ENCODE peak calls at places on chromosomes 7 and 10, in ten cellular contexts. D is heart left ventricle, A is pancreas, B is iPS-NIHi11, S is GM03348, N is germinal center, T is spleen, E is amniotic epithelial cell, H is progenitor cell of endocrine pancreas, Y is T-cell. O is an unnamed sample.

GRCh38 chr7:6436385-6436685 is 11.4 kb downstream of the DAGLB start:
- DNase-seq in D (no peak), A (no peak), B (no peak), S (no peak), N (peak; percentile 26), T (no peak), E (no peak), H (no peak), Y (no peak), O (no peak)

GRCh38 chr10:60359066-60359465 is 30.6 kb downstream of the ANK3 start:
- DNase-seq in D (no peak), A (no peak), B (no peak), S (no peak), N (no peak), T (no peak), E (no peak), H (no peak), Y (no peak), O (no peak)

GRCh38 chr10:74824184-74825032 is 2.0 kb upstream of the KAT6B start:
- DNase-seq in D (no peak), A (peak; percentile 16), B (no peak), S (peak; percentile 39), N (peak; percentile 54), T (peak; percentile 85), E (peak; percentile 14), H (no peak), Y (no peak), O (no peak)

GRCh38 chr10:65861249-65861648 is 1064.6 kb upstream of the LRRTM3 start:
- DNase-seq in D (no peak), A (no peak), B (no peak), S (no peak), N (no peak), T (no peak), E (no peak), H (no peak), Y (no peak), O (peak; percentile 85)

GRCh38 chr10:89980166-89980565 is 278.8 kb downstream of the KIF20B start:
- DNase-seq in D (no peak), A (no peak), B (no peak), S (no peak), N (no peak), T (no peak), E (no peak), H (no peak), Y (no peak), O (no peak)

GRCh38 chr7:155230169-155230593 is 67.5 kb upstream of the INSIG1 start:
- DNase-seq in D (peak; percentile 51), A (peak; percentile 62), B (peak; percentile 88), S (peak; percentile 95), N (no peak), T (peak; percentile 41), E (peak; percentile 82), H (no peak), Y (no peak), O (peak; percentile 100)

GRCh38 chr10:47396311-47396717 is 12.2 kb upstream of the ZNF488 start:
- DNase-seq in D (no peak), A (no peak), B (no peak), S (no peak), N (no peak), T (no peak), E (no peak), H (no peak), Y (no peak), O (peak; percentile 97)

GRCh38 chr7:45590679-45591057 is 16.5 kb downstream of the ADCY1 start:
- DNase-seq in D (no peak), A (no peak), B (no peak), S (no peak), N (no peak), T (peak; percentile 72), E (no peak), H (no peak), Y (no peak), O (no peak)

GRCh38 chr7:57529931-57530330 is 80.0 kb downstream of the ZNF716 start:
- DNase-seq in D (no peak), A (no peak), B (no peak), S (no peak), N (no peak), T (no peak), E (no peak), H (no peak), Y (no peak), O (no peak)

GRCh38 chr10:1280436-1281401 is 224.5 kb downstream of the WDR37 start:
- DNase-seq in D (no peak), A (no peak), B (no peak), S (no peak), N (no peak), T (no peak), E (no peak), H (no peak), Y (no peak), O (no peak)

GRCh38 chr7:111232249-111233084 is 141.5 kb downstream of the LRRN3 start:
- DNase-seq in D (no peak), A (no peak), B (no peak), S (peak; percentile 50), N (no peak), T (no peak), E (peak; percentile 42), H (no peak), Y (no peak), O (peak; percentile 56)

GRCh38 chr7:111863269-111863668 is 301.0 kb upstream of the IMMP2L start:
- DNase-seq in D (no peak), A (no peak), B (no peak), S (no peak), N (no peak), T (no peak), E (no peak), H (no peak), Y (no peak), O (no peak)

GRCh38 chr10:71548494-71548846 is 151.8 kb downstream of the CDH23 start:
- DNase-seq in D (no peak), A (no peak), B (peak; percentile 64), S (no peak), N (no peak), T (no peak), E (peak; percentile 3), H (no peak), Y (no peak), O (no peak)

GRCh38 chr7:74013539-74014272 is 14.3 kb upstream of the ELN start:
- DNase-seq in D (no peak), A (peak; percentile 60), B (no peak), S (no peak), N (no peak), T (no peak), E (no peak), H (no peak), Y (no peak), O (no peak)

GRCh38 chr7:26369519-26370385 is 78.1 kb downstream of the SNX10 start:
- DNase-seq in D (no peak), A (peak; percentile 26), B (peak; percentile 54), S (peak; percentile 55), N (peak; percentile 45), T (no peak), E (peak; percentile 14), H (peak; percentile 21), Y (peak; percentile 26), O (peak; percentile 39)

GRCh38 chr7:94580601-94581000 is 71.0 kb downstream of the CASD1 start:
- DNase-seq in D (no peak), A (no peak), B (peak; percentile 27), S (peak; percentile 29), N (no peak), T (no peak), E (peak; percentile 39), H (no peak), Y (no peak), O (peak; percentile 31)

GRCh38 chr10:34804306-34804705 is 10.8 kb downstream of the PARD3 start:
- DNase-seq in D (no peak), A (no peak), B (no peak), S (no peak), N (no peak), T (no peak), E (no peak), H (no peak), Y (no peak), O (peak; percentile 65)

GRCh38 chr10:102853944-102854694 is at the start of gene BORCS7:
- DNase-seq in D (peak; percentile 95), A (peak; percentile 91), B (peak; percentile 92), S (peak; percentile 88), N (peak; percentile 86), T (peak; percentile 96), E (peak; percentile 98), H (peak; percentile 72), Y (peak; percentile 93), O (peak; percentile 96)

GRCh38 chr7:50208335-50208982 is 96.1 kb upstream of the IKZF1 start:
- DNase-seq in D (no peak), A (no peak), B (no peak), S (no peak), N (no peak), T (no peak), E (no peak), H (no peak), Y (no peak), O (no peak)

GRCh38 chr10:36254191-36254590 is 612.1 kb upstream of the FZD8 start:
- DNase-seq in D (peak; percentile 73), A (no peak), B (no peak), S (no peak), N (no peak), T (no peak), E (no peak), H (no peak), Y (no peak), O (peak; percentile 45)

GRCh38 chr7:25121599-25121998 is 3.5 kb downstream of the CYCS start:
- DNase-seq in D (no peak), A (no peak), B (no peak), S (no peak), N (no peak), T (no peak), E (no peak), H (no peak), Y (no peak), O (no peak)

GRCh38 chr10:4315529-4315928 is 510.5 kb upstream of the AKR1E2 start:
- DNase-seq in D (peak; percentile 44), A (no peak), B (no peak), S (peak; percentile 53), N (no peak), T (no peak), E (no peak), H (no peak), Y (no peak), O (no peak)

GRCh38 chr10:78516741-78517140 is 483.1 kb downstream of the RPS24 start:
- DNase-seq in D (no peak), A (no peak), B (no peak), S (no peak), N (no peak), T (no peak), E (no peak), H (no peak), Y (no peak), O (no peak)

GRCh38 chr7:36606442-36607205 is 117.7 kb downstream of the AOAH start:
- DNase-seq in D (no peak), A (no peak), B (no peak), S (no peak), N (no peak), T (no peak), E (no peak), H (no peak), Y (no peak), O (no peak)

GRCh38 chr10:64036996-64037666 is 515.9 kb downstream of the REEP3 start:
- DNase-seq in D (no peak), A (no peak), B (no peak), S (no peak), N (no peak), T (no peak), E (no peak), H (no peak), Y (no peak), O (no peak)

GRCh38 chr7:72405871-72406270 is 6.3 kb downstream of the CALN1 start:
- DNase-seq in D (no peak), A (no peak), B (no peak), S (no peak), N (no peak), T (no peak), E (no peak), H (no peak), Y (no peak), O (no peak)

GRCh38 chr10:44992732-44993225 is 7.9 kb upstream of the ZNF22 start:
- DNase-seq in D (no peak), A (no peak), B (no peak), S (no peak), N (no peak), T (no peak), E (no peak), H (no peak), Y (no peak), O (no peak)